ENCODE peak calls at places on chromosome 3, in nine cellular contexts. L is brain microvascular endothelial cell, D is H9, O is GM12865, R is astrocyte of the spinal cord, J is hepatocyte, G is RWPE1, C is PC-9, Q is endothelial cell. T is an unnamed sample.
A peak's percentile ranks its signal among the peaks of the same experiment; 100 is the strongest.

GRCh38 chr3:186497608-186498007 is 46.6 kb downstream of the CRYGS start:
- DNase-seq in Q (no peak), D (no peak), R (no peak), G (no peak), J (no peak), O (no peak), L (no peak), C (no peak), T (no peak)

GRCh38 chr3:63477494-63478129 is 174.9 kb upstream of the SNTN start:
- DNase-seq in Q (no peak), D (no peak), R (no peak), G (no peak), L (no peak), C (no peak), J (no peak), O (no peak), T (no peak)

GRCh38 chr3:48016336-48016973 is at the start of gene MAP4:
- DNase-seq in C (peak; percentile 11), G (no peak), Q (no peak), D (no peak), O (no peak), R (peak; percentile 49), J (no peak), L (peak; percentile 55), T (peak; percentile 48)

GRCh38 chr3:141795719-141796435 is 32.7 kb downstream of the GRK7 start:
- DNase-seq in R (peak; percentile 18), Q (no peak), G (no peak), L (no peak), D (no peak), C (no peak), O (no peak), J (no peak), T (no peak)

GRCh38 chr3:127764301-127764700 is 58.0 kb downstream of the MGLL start:
- DNase-seq in O (peak; percentile 54), Q (no peak), D (no peak), G (no peak), J (no peak), C (no peak), L (no peak), R (no peak), T (no peak)

GRCh38 chr3:194690501-194691372 is 5.1 kb downstream of the FAM43A start:
- DNase-seq in O (peak; percentile 19), C (no peak), R (peak; percentile 34), J (no peak), G (no peak), L (peak; percentile 49), D (no peak), Q (no peak), T (no peak)

GRCh38 chr3:77668398-77668797 is 628.5 kb downstream of the ROBO2 start:
- DNase-seq in O (no peak), C (no peak), Q (no peak), R (no peak), J (no peak), L (no peak), G (no peak), D (no peak), T (no peak)

GRCh38 chr3:58630081-58630709 is 36.4 kb downstream of the FAM3D start:
- DNase-seq in O (peak; percentile 51), R (peak; percentile 45), G (peak; percentile 58), C (peak; percentile 61), L (peak; percentile 30), J (peak; percentile 82), Q (peak; percentile 84), D (peak; percentile 78), T (peak; percentile 76)

GRCh38 chr3:125061646-125062045 is 5.8 kb upstream of the HEG1 start:
- DNase-seq in G (no peak), C (no peak), J (no peak), D (no peak), R (no peak), O (no peak), Q (no peak), L (no peak), T (no peak)

GRCh38 chr3:69250014-69250413 is 127.6 kb upstream of the LMOD3 start:
- DNase-seq in J (peak; percentile 81), O (no peak), Q (peak; percentile 57), C (no peak), G (no peak), D (peak; percentile 62), R (peak; percentile 48), L (no peak), T (peak; percentile 78)

GRCh38 chr3:30632065-30632464 is 25.7 kb downstream of the TGFBR2 start:
- DNase-seq in Q (no peak), J (no peak), L (no peak), D (no peak), R (no peak), G (no peak), O (no peak), C (no peak), T (no peak)

GRCh38 chr3:135895734-135896121 is 69.8 kb upstream of the PPP2R3A start:
- DNase-seq in Q (no peak), C (no peak), G (no peak), D (no peak), R (peak; percentile 9), O (no peak), J (no peak), L (no peak), T (no peak)

GRCh38 chr3:197516517-197516889 is 39.3 kb downstream of the BDH1 start:
- DNase-seq in G (peak; percentile 91), C (peak; percentile 91), D (no peak), L (peak; percentile 93), O (no peak), Q (no peak), R (peak; percentile 93), J (peak; percentile 87), T (peak; percentile 96)

GRCh38 chr3:72907851-72908620 is 20.2 kb downstream of the GXYLT2 start:
- DNase-seq in L (peak; percentile 57), G (no peak), Q (no peak), J (peak; percentile 36), D (no peak), C (peak; percentile 13), O (no peak), R (peak; percentile 90), T (no peak)

GRCh38 chr3:4426782-4427344 is 40.2 kb downstream of the SUMF1 start:
- DNase-seq in R (peak; percentile 96), O (peak; percentile 84), Q (no peak), D (no peak), J (peak; percentile 81), C (peak; percentile 39), L (peak; percentile 93), G (no peak), T (no peak)

GRCh38 chr3:16668776-16669545 is 63.7 kb upstream of the DAZL start:
- DNase-seq in O (no peak), C (no peak), L (no peak), G (no peak), J (no peak), D (no peak), Q (no peak), R (no peak), T (no peak)

GRCh38 chr3:105997466-105997799 is 128.6 kb upstream of the CBLB start:
- DNase-seq in J (no peak), R (no peak), Q (no peak), G (no peak), L (no peak), O (no peak), C (no peak), D (no peak), T (no peak)
- TF ChIP-seq CTCF in J (no peak), R (no peak), Q (no peak), G (no peak), L (no peak), O (no peak), C (no peak), D (no peak), T (no peak)

GRCh38 chr3:121985841-121986240 is 36.2 kb downstream of the ILDR1 start:
- DNase-seq in C (no peak), D (no peak), L (no peak), Q (no peak), O (no peak), J (no peak), G (no peak), R (peak; percentile 21), T (no peak)

GRCh38 chr3:121988146-121988545 is 33.9 kb downstream of the ILDR1 start:
- DNase-seq in L (no peak), J (no peak), C (no peak), G (no peak), R (no peak), Q (no peak), O (no peak), D (no peak), T (no peak)

GRCh38 chr3:121995190-121996137 is 26.6 kb downstream of the ILDR1 start:
- DNase-seq in J (peak; percentile 80), C (peak; percentile 74), R (peak; percentile 74), O (peak; percentile 76), G (peak; percentile 75), D (peak; percentile 82), L (peak; percentile 77), Q (peak; percentile 50), T (peak; percentile 82)

GRCh38 chr3:121992601-121993560 is 29.2 kb downstream of the ILDR1 start:
- DNase-seq in C (no peak), D (no peak), R (no peak), O (peak; percentile 73), Q (no peak), L (no peak), G (no peak), J (no peak), T (no peak)

GRCh38 chr3:121989943-121990342 is 32.1 kb downstream of the ILDR1 start:
- DNase-seq in J (peak; percentile 47), L (no peak), O (no peak), C (no peak), Q (no peak), G (no peak), D (no peak), R (no peak), T (no peak)
- TF ChIP-seq CTCF in J (peak; percentile 31), L (no peak), O (no peak), C (peak; percentile 32), Q (no peak), G (no peak), D (peak; percentile 46), R (no peak), T (no peak)

DNA sequence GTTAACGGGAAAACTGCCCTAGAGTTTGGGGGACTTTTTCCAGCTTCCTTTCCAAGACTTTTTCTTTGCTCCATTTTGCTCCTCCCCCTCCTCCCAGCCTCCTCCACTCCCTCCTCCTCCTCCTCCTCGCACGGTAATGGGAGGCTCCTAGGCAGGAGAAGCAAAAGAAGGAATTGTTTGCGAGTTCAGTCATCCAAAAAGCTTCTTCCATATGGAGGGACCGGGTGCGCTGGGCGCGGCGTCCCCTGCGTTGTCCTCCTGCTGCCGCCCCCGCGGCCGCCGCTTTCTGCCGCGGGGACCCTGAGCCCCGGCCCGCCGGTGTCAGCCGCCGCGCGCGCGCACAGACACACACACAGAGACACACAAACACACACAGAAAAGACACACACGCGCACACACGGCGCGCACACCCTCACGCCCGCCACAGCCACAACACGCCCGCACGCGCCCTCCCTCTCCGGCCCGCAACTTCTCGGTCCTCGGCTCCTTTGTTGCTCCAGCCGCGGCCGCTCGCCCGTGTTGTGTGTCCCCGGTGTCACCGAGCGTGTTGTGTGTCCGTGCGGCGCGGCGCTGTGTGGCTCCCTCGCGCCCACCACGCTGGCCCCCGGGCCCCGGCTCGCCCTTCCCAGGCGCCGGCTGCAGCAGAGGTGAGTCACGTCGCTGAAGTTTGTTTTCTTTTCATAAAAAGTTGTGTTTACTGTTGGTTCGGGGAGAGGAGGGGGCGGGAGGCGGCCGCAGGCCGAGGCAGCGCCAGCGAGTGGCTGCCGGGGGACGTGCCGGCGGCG is at the start of gene BOC:
- DNase-seq in J (peak; percentile 71), L (no peak), R (peak; percentile 74), O (no peak), D (peak; percentile 57), Q (peak; percentile 44), G (peak; percentile 31), C (peak; percentile 53), T (peak; percentile 18)
- TF ChIP-seq CTCF in J (no peak), L (no peak), R (no peak), O (no peak), D (no peak), Q (no peak), G (no peak), C (no peak), T (no peak)

GRCh38 chr3:152073267-152073666 is 195.5 kb upstream of the MBNL1 start:
- DNase-seq in O (no peak), C (no peak), G (no peak), R (peak; percentile 31), J (no peak), L (peak; percentile 54), D (no peak), Q (no peak), T (no peak)
- TF ChIP-seq CTCF in O (no peak), C (no peak), G (no peak), R (peak; percentile 15), J (no peak), L (peak; percentile 26), D (no peak), Q (no peak), T (no peak)

T was measured in Calu3.